ENCODE peak calls at places on chromosomes 4 and X, in six cellular contexts. One of them, this sample, is unnamed. For H3K9me3, the result is how much of the 10 kb centered on the place peaks cover.

GRCh38 chr4:151820004-151820403 is 59.2 kb upstream of the GATB start:
- DNase-seq in upper lobe of right lung: no peak
- DNase-seq in effector memory CD4-positive, alpha-beta T cell: no peak
- DNase-seq in pancreas: no peak
- DNase-seq in psoas muscle: no peak
- DNase-seq in heart right ventricle: no peak
- DNase-seq in this sample: no peak

GRCh38 chrX:153818571-153819397 is 11.6 kb downstream of the PDZD4 start:
- DNase-seq in pancreas: peak
- DNase-seq in effector memory CD4-positive, alpha-beta T cell: peak
- DNase-seq in upper lobe of right lung: no peak
- DNase-seq in heart right ventricle: peak
- DNase-seq in psoas muscle: peak
- DNase-seq in this sample: peak

GRCh38 chr4:14110407-14110806 is 482.9 kb upstream of the BOD1L1 start:
- DNase-seq in heart right ventricle: no peak
- DNase-seq in effector memory CD4-positive, alpha-beta T cell: no peak
- DNase-seq in pancreas: no peak
- DNase-seq in psoas muscle: no peak
- DNase-seq in upper lobe of right lung: no peak
- DNase-seq in this sample: no peak

GRCh38 chrX:139967300-139967699 is 2.0 kb upstream of the CXorf66 start:
- DNase-seq in upper lobe of right lung: no peak
- DNase-seq in effector memory CD4-positive, alpha-beta T cell: no peak
- DNase-seq in psoas muscle: no peak
- DNase-seq in heart right ventricle: no peak
- DNase-seq in pancreas: no peak
- DNase-seq in this sample: no peak

GRCh38 chr4:133741766-133742165 is 459.8 kb downstream of the PABPC4L start:
- DNase-seq in heart right ventricle: no peak
- DNase-seq in upper lobe of right lung: no peak
- DNase-seq in pancreas: no peak
- DNase-seq in effector memory CD4-positive, alpha-beta T cell: no peak
- DNase-seq in psoas muscle: no peak
- DNase-seq in this sample: no peak

GRCh38 chr4:184383497-184384055 is 90.8 kb downstream of the IRF2 start:
- DNase-seq in heart right ventricle: no peak
- DNase-seq in pancreas: no peak
- DNase-seq in psoas muscle: no peak
- DNase-seq in effector memory CD4-positive, alpha-beta T cell: no peak
- DNase-seq in upper lobe of right lung: no peak
- DNase-seq in this sample: no peak

GRCh38 chr4:112284166-112284565 is 1.5 kb downstream of the TIFA start:
- DNase-seq in psoas muscle: no peak
- DNase-seq in pancreas: no peak
- DNase-seq in heart right ventricle: no peak
- DNase-seq in upper lobe of right lung: no peak
- DNase-seq in effector memory CD4-positive, alpha-beta T cell: no peak
- DNase-seq in this sample: no peak

GRCh38 chr4:55366621-55367020 is 20.6 kb downstream of the SRD5A3 start:
- DNase-seq in heart right ventricle: no peak
- DNase-seq in pancreas: no peak
- DNase-seq in upper lobe of right lung: no peak
- DNase-seq in psoas muscle: no peak
- DNase-seq in effector memory CD4-positive, alpha-beta T cell: no peak
- DNase-seq in this sample: no peak

GRCh38 chr4:72919937-72920336 is 149.6 kb downstream of the COX18 start:
- DNase-seq in upper lobe of right lung: no peak
- DNase-seq in pancreas: no peak
- DNase-seq in psoas muscle: no peak
- DNase-seq in effector memory CD4-positive, alpha-beta T cell: no peak
- DNase-seq in heart right ventricle: no peak
- DNase-seq in this sample: no peak

GRCh38 chr4:76689079-76689817 is 208.7 kb downstream of the SOWAHB start:
- DNase-seq in heart right ventricle: peak
- DNase-seq in psoas muscle: peak
- DNase-seq in effector memory CD4-positive, alpha-beta T cell: no peak
- DNase-seq in upper lobe of right lung: peak
- DNase-seq in pancreas: peak
- DNase-seq in this sample: no peak

GRCh38 chrX:126339926-126340325 is 173.8 kb upstream of the DCAF12L2 start:
- DNase-seq in psoas muscle: no peak
- DNase-seq in effector memory CD4-positive, alpha-beta T cell: no peak
- DNase-seq in pancreas: no peak
- DNase-seq in upper lobe of right lung: no peak
- DNase-seq in heart right ventricle: no peak
- DNase-seq in this sample: no peak

GRCh38 chr4:2043396-2044118 is 15.6 kb upstream of the NAT8L start:
- DNase-seq in upper lobe of right lung: peak
- DNase-seq in psoas muscle: no peak
- DNase-seq in effector memory CD4-positive, alpha-beta T cell: no peak
- DNase-seq in heart right ventricle: no peak
- DNase-seq in pancreas: peak
- DNase-seq in this sample: no peak

GRCh38 chr4:78889955-78890354 is 49.3 kb downstream of the PAQR3 start:
- DNase-seq in effector memory CD4-positive, alpha-beta T cell: no peak
- DNase-seq in psoas muscle: no peak
- DNase-seq in pancreas: no peak
- DNase-seq in heart right ventricle: no peak
- DNase-seq in upper lobe of right lung: no peak
- DNase-seq in this sample: no peak

GRCh38 chr4:189806506-189806905 is 134.2 kb upstream of the FRG1 start:
- DNase-seq in pancreas: no peak
- DNase-seq in heart right ventricle: no peak
- DNase-seq in effector memory CD4-positive, alpha-beta T cell: no peak
- DNase-seq in psoas muscle: no peak
- DNase-seq in upper lobe of right lung: no peak
- DNase-seq in this sample: no peak

GRCh38 chr4:101192244-101192643 is 155.1 kb downstream of the PPP3CA start:
- DNase-seq in heart right ventricle: no peak
- DNase-seq in effector memory CD4-positive, alpha-beta T cell: no peak
- DNase-seq in pancreas: no peak
- DNase-seq in psoas muscle: no peak
- DNase-seq in upper lobe of right lung: no peak
- DNase-seq in this sample: no peak

GRCh38 chr4:140637836-140638235 is 69.1 kb upstream of the UCP1 start:
- DNase-seq in psoas muscle: no peak
- DNase-seq in pancreas: no peak
- DNase-seq in heart right ventricle: no peak
- DNase-seq in upper lobe of right lung: no peak
- DNase-seq in effector memory CD4-positive, alpha-beta T cell: no peak
- DNase-seq in this sample: peak

GRCh38 chr4:151983854-151984253 is 223.0 kb upstream of the GATB start:
- DNase-seq in psoas muscle: no peak
- DNase-seq in heart right ventricle: no peak
- DNase-seq in upper lobe of right lung: no peak
- DNase-seq in pancreas: no peak
- DNase-seq in effector memory CD4-positive, alpha-beta T cell: no peak
- DNase-seq in this sample: no peak

GRCh38 chrX:76148011-76148665 is 24.7 kb upstream of the PBDC1 start:
- DNase-seq in heart right ventricle: no peak
- DNase-seq in upper lobe of right lung: no peak
- DNase-seq in psoas muscle: no peak
- DNase-seq in effector memory CD4-positive, alpha-beta T cell: no peak
- DNase-seq in pancreas: no peak
- DNase-seq in this sample: peak

GRCh38 chr4:78645853-78646757 is 94.5 kb downstream of the ANXA3 start:
- DNase-seq in psoas muscle: peak
- DNase-seq in heart right ventricle: peak
- DNase-seq in pancreas: no peak
- DNase-seq in upper lobe of right lung: no peak
- DNase-seq in effector memory CD4-positive, alpha-beta T cell: no peak
- DNase-seq in this sample: no peak

GRCh38 chr4:100722866-100723459 is 205.1 kb upstream of the EMCN start:
- DNase-seq in psoas muscle: no peak
- DNase-seq in pancreas: no peak
- DNase-seq in effector memory CD4-positive, alpha-beta T cell: no peak
- DNase-seq in heart right ventricle: no peak
- DNase-seq in upper lobe of right lung: no peak
- DNase-seq in this sample: no peak

GRCh38 chr4:1244978-1245471 is 3.9 kb downstream of the CTBP1 start:
- DNase-seq in heart right ventricle: peak
- DNase-seq in pancreas: peak
- DNase-seq in effector memory CD4-positive, alpha-beta T cell: no peak
- DNase-seq in upper lobe of right lung: no peak
- DNase-seq in psoas muscle: peak
- DNase-seq in this sample: no peak

GRCh38 chr4:176422031-176422430 is 102.3 kb downstream of the SPCS3 start:
- DNase-seq in effector memory CD4-positive, alpha-beta T cell: no peak
- DNase-seq in psoas muscle: no peak
- DNase-seq in heart right ventricle: no peak
- DNase-seq in upper lobe of right lung: no peak
- DNase-seq in pancreas: no peak
- DNase-seq in this sample: no peak

GRCh38 chr4:110628321-110629213 is 5.7 kb upstream of the PITX2 start:
- DNase-seq in pancreas: no peak
- DNase-seq in heart right ventricle: no peak
- DNase-seq in upper lobe of right lung: no peak
- DNase-seq in effector memory CD4-positive, alpha-beta T cell: no peak
- DNase-seq in psoas muscle: no peak
- DNase-seq in this sample: no peak

GRCh38 chr4:108204518-108204917 is 35.8 kb upstream of the LEF1 start:
- DNase-seq in psoas muscle: no peak
- DNase-seq in effector memory CD4-positive, alpha-beta T cell: no peak
- DNase-seq in heart right ventricle: no peak
- DNase-seq in upper lobe of right lung: no peak
- DNase-seq in pancreas: no peak
- DNase-seq in this sample: no peak

GRCh38 chr4:139901516-139902327 is 236.1 kb downstream of the MGST2 start:
- DNase-seq in psoas muscle: no peak
- DNase-seq in heart right ventricle: no peak
- DNase-seq in pancreas: no peak
- DNase-seq in effector memory CD4-positive, alpha-beta T cell: no peak
- DNase-seq in upper lobe of right lung: no peak
- DNase-seq in this sample: no peak

GRCh38 chr4:109729155-109729562 is 711 bp downstream of the PLA2G12A start:
- DNase-seq in psoas muscle: no peak
- DNase-seq in upper lobe of right lung: no peak
- DNase-seq in heart right ventricle: no peak
- DNase-seq in effector memory CD4-positive, alpha-beta T cell: no peak
- DNase-seq in pancreas: no peak
- DNase-seq in this sample: no peak

GRCh38 chr4:48071171-48071570 is 54.6 kb downstream of the NIPAL1 start:
- DNase-seq in psoas muscle: no peak
- DNase-seq in upper lobe of right lung: no peak
- DNase-seq in effector memory CD4-positive, alpha-beta T cell: no peak
- DNase-seq in heart right ventricle: no peak
- DNase-seq in pancreas: no peak
- DNase-seq in this sample: no peak

GRCh38 chrX:38124000-38124399 is 96.7 kb downstream of the SRPX start:
- DNase-seq in upper lobe of right lung: no peak
- DNase-seq in psoas muscle: no peak
- DNase-seq in pancreas: no peak
- DNase-seq in effector memory CD4-positive, alpha-beta T cell: no peak
- DNase-seq in heart right ventricle: no peak
- DNase-seq in this sample: no peak

GRCh38 chr4:128229458-128229805 is 58.2 kb downstream of the PGRMC2 start:
- DNase-seq in pancreas: no peak
- DNase-seq in heart right ventricle: no peak
- DNase-seq in psoas muscle: no peak
- DNase-seq in effector memory CD4-positive, alpha-beta T cell: no peak
- DNase-seq in upper lobe of right lung: no peak
- DNase-seq in this sample: no peak

GRCh38 chrX:128601706-128602105 is 549.5 kb upstream of the ACTRT1 start:
- DNase-seq in effector memory CD4-positive, alpha-beta T cell: no peak
- DNase-seq in psoas muscle: no peak
- DNase-seq in upper lobe of right lung: no peak
- DNase-seq in heart right ventricle: no peak
- DNase-seq in pancreas: no peak
- DNase-seq in this sample: no peak

GRCh38 chr4:127203561-127204260 is 429.0 kb upstream of the INTU start:
- DNase-seq in pancreas: no peak
- DNase-seq in psoas muscle: no peak
- DNase-seq in upper lobe of right lung: no peak
- DNase-seq in effector memory CD4-positive, alpha-beta T cell: no peak
- DNase-seq in heart right ventricle: no peak
- DNase-seq in this sample: no peak

GRCh38 chrX:68232206-68232605 is 201.1 kb downstream of the OPHN1 start:
- DNase-seq in effector memory CD4-positive, alpha-beta T cell: no peak
- DNase-seq in psoas muscle: no peak
- DNase-seq in upper lobe of right lung: no peak
- DNase-seq in pancreas: no peak
- DNase-seq in heart right ventricle: no peak
- DNase-seq in this sample: no peak
- H3K27ac ChIP-seq in effector memory CD4-positive, alpha-beta T cell: no peak
- H3K27ac ChIP-seq in psoas muscle: no peak
- H3K27ac ChIP-seq in upper lobe of right lung: no peak
- H3K27ac ChIP-seq in pancreas: no peak
- H3K27ac ChIP-seq in heart right ventricle: no peak
- H3K27ac ChIP-seq in this sample: no peak

GRCh38 chr4:71857713-71858451 is 74.0 kb upstream of the GC start:
- DNase-seq in effector memory CD4-positive, alpha-beta T cell: no peak
- DNase-seq in heart right ventricle: no peak
- DNase-seq in pancreas: no peak
- DNase-seq in upper lobe of right lung: no peak
- DNase-seq in psoas muscle: no peak
- DNase-seq in this sample: no peak
- H3K9me3 ChIP-seq in effector memory CD4-positive, alpha-beta T cell: under half
- H3K9me3 ChIP-seq in heart right ventricle: under half
- H3K9me3 ChIP-seq in pancreas: under half
- H3K9me3 ChIP-seq in upper lobe of right lung: under half
- H3K9me3 ChIP-seq in psoas muscle: under half
- H3K9me3 ChIP-seq in this sample: under half

DNA sequence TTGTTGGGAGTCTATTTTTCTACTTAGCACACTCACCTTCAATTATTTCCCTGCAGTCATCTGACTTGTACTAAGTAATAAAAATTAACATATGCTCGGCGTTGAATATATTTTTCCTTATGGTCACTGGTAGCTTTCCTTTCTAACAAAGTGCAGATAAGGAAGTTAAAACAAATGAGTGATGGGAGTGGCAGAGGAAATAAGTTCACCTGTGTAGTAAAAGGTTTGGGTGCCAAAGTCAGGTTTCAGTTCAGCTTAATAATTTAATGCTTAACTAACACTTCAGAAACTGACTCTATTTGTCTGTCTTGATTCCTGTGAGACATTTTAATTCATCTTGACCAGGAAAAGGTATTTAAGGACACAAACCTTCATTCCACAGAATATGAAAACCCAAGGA is 184.4 kb downstream of the PCDH7 start:
- DNase-seq in pancreas: no peak
- DNase-seq in upper lobe of right lung: no peak
- DNase-seq in effector memory CD4-positive, alpha-beta T cell: no peak
- DNase-seq in heart right ventricle: no peak
- DNase-seq in psoas muscle: no peak
- DNase-seq in this sample: no peak
- H3K27ac ChIP-seq in pancreas: no peak
- H3K27ac ChIP-seq in upper lobe of right lung: no peak
- H3K27ac ChIP-seq in effector memory CD4-positive, alpha-beta T cell: no peak
- H3K27ac ChIP-seq in heart right ventricle: no peak
- H3K27ac ChIP-seq in psoas muscle: no peak
- H3K27ac ChIP-seq in this sample: no peak

DNA sequence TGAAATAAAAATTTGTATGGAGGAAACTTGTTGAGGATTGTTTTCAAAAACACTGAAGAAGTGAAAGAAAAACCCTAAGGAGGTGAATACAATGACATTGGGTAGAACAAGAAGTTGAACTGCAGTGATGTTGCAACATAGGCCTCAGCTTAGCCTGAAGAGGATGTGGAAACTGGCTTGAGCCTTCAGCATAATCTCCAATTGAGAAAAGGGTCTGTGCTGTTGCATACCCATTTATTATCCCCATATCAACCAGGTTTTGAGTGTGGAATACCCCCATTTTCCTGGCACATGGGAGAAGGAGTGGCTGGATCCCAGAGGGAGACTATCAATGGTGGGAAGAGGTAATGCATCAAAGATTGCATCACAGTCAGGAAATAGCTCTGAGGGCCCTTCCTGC is 695.0 kb upstream of the HS3ST1 start:
- DNase-seq in psoas muscle: no peak
- DNase-seq in pancreas: no peak
- DNase-seq in effector memory CD4-positive, alpha-beta T cell: no peak
- DNase-seq in upper lobe of right lung: no peak
- DNase-seq in heart right ventricle: no peak
- DNase-seq in this sample: no peak
- H3K9me3 ChIP-seq in psoas muscle: under half
- H3K9me3 ChIP-seq in pancreas: under half
- H3K9me3 ChIP-seq in effector memory CD4-positive, alpha-beta T cell: under half
- H3K9me3 ChIP-seq in upper lobe of right lung: under half
- H3K9me3 ChIP-seq in heart right ventricle: under half
- H3K9me3 ChIP-seq in this sample: under half